ENCODE peak calls at places on chromosomes 6 and 20, in six cellular contexts. H, P, N, J, V and F are unnamed samples. For H3K9me3 and H3K36me3, the result is how much of the 10 kb centered on the place peaks cover.

GRCh38 chr6:142551145-142551811 is 249.5 kb downstream of the ADGRG6 start:
- DNase-seq in H (peak), P (no peak), N (no peak), J (no peak), V (no peak), F (no peak)

GRCh38 chr6:45483021-45483420 is 105.3 kb upstream of the SUPT3H start:
- DNase-seq in H (no peak), P (no peak), N (no peak), J (no peak), V (no peak), F (no peak)

GRCh38 chr6:92790381-92790780 is 629.0 kb downstream of the EPHA7 start:
- DNase-seq in H (no peak), P (no peak), N (no peak), J (peak), V (no peak), F (no peak)

GRCh38 chr6:38174806-38175495 is 355.4 kb downstream of the ZFAND3 start:
- DNase-seq in H (no peak), P (no peak), N (no peak), J (no peak), V (no peak), F (no peak)

GRCh38 chr20:50987493-50988210 is 29.0 kb downstream of the MOCS3 start:
- DNase-seq in H (peak), P (peak), N (peak), J (peak), V (peak), F (no peak)

GRCh38 chr20:36582322-36582721 is 8.9 kb downstream of the TGIF2 start:
- DNase-seq in H (no peak), P (no peak), N (no peak), J (no peak), V (no peak), F (no peak)

GRCh38 chr20:36499723-36500501 is 41.4 kb upstream of the MYL9 start:
- DNase-seq in H (no peak), P (no peak), N (no peak), J (no peak), V (peak), F (no peak)

GRCh38 chr20:45798935-45799642 is 7.3 kb downstream of the DNTTIP1 start:
- DNase-seq in H (peak), P (peak), N (no peak), J (peak), V (peak), F (peak)

GRCh38 chr6:134204031-134204430 is 113.9 kb downstream of the SGK1 start:
- DNase-seq in H (no peak), P (no peak), N (no peak), J (no peak), V (no peak), F (no peak)

GRCh38 chr20:45685896-45686295 is 15.9 kb upstream of the WFDC11 start:
- DNase-seq in H (peak), P (no peak), N (no peak), J (no peak), V (no peak), F (no peak)

GRCh38 chr6:170285482-170285881 is 5.4 kb downstream of the DLL1 start:
- DNase-seq in H (no peak), P (no peak), N (no peak), J (no peak), V (no peak), F (no peak)

GRCh38 chr20:57473246-57474042 is 51.5 kb downstream of the CTCFL start:
- DNase-seq in H (no peak), P (peak), N (no peak), J (peak), V (no peak), F (no peak)

GRCh38 chr6:3813150-3813780 is 35.9 kb upstream of the FAM50B start:
- DNase-seq in H (no peak), P (no peak), N (peak), J (no peak), V (peak), F (no peak)

GRCh38 chr6:31332637-31333602 is 24.1 kb downstream of the HLA-B start:
- DNase-seq in H (no peak), P (peak), N (no peak), J (no peak), V (no peak), F (peak)

GRCh38 chr6:31340228-31340627 is 16.8 kb downstream of the HLA-B start:
- DNase-seq in H (no peak), P (no peak), N (no peak), J (no peak), V (no peak), F (no peak)

GRCh38 chr6:31339210-31339609 is 17.8 kb downstream of the HLA-B start:
- DNase-seq in H (no peak), P (peak), N (no peak), J (no peak), V (no peak), F (no peak)

DNA sequence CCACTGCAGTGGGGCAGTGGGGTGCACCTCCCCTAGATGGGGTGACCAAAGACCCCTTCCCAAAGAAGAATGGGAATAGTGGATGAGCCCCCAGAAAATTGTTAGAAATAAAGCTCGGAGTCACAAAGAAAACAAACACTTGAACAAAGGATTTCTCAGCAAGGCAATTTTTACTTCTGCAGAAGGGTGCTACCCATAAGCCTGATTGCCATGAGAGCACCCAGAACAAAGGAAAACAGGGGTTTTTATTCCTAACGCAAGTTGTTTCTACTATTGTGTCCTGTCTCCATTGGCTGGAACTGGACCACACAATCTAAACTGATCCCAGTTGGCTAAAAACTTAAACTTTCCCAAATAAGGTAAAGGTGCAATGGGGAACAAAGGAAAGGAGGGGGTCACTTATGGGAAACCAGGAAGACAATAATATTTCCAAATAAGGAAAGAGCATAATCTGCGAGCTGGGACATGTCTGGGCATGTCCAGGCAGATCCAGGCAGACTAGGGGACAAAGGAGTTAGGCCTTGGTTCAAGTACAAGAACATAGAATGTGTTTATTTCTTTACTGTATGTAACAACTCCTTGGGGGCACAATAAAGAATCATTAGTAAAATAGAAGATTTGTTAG is 20.0 kb downstream of the HLA-B start:
- DNase-seq in H (no peak), P (peak), N (no peak), J (no peak), V (no peak), F (no peak)
- H3K9me3 ChIP-seq in H (under half), P (under half), N (under half), J (under half), V (under half), F (under half)

DNA sequence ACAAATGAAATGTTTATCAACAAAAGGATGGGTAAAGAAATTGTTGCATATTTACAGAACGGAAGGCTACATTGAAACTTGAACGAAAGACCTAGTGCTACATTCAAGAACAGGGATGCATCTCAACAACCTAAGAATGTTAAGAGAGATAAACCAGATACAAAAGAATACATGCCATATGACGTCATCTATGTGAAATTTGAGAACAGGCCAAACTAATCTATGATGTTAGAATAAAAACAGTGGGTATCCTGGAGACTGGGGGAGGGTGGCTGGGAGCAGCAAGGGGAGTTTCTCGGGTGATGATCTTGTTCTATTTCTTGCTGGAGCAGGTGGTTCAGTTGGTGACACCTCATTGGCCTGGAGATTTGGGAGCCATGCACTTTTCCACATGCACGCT is 81.5 kb downstream of the SULF2 start:
- DNase-seq in H (no peak), P (no peak), N (no peak), J (no peak), V (no peak), F (no peak)
- H3K4me3 ChIP-seq in H (no peak), P (no peak), N (no peak), J (no peak), V (no peak), F (no peak)

GRCh38 chr20:62889871-62890270 is 28.2 kb upstream of the TCFL5 start:
- DNase-seq in H (no peak), P (no peak), N (no peak), J (no peak), V (no peak), F (no peak)

GRCh38 chr20:62890444-62890843 is 28.8 kb upstream of the TCFL5 start:
- DNase-seq in H (no peak), P (no peak), N (no peak), J (no peak), V (no peak), F (no peak)

GRCh38 chr20:62888910-62889309 is 27.3 kb upstream of the TCFL5 start:
- DNase-seq in H (no peak), P (no peak), N (no peak), J (no peak), V (no peak), F (no peak)

GRCh38 chr20:62888406-62888805 is 26.8 kb upstream of the TCFL5 start:
- DNase-seq in H (no peak), P (no peak), N (no peak), J (no peak), V (no peak), F (no peak)

GRCh38 chr20:62889411-62889810 is 27.8 kb upstream of the TCFL5 start:
- DNase-seq in H (no peak), P (no peak), N (no peak), J (no peak), V (no peak), F (no peak)
- H3K36me3 ChIP-seq in H (under half), P (half or more), N (half or more), J (under half), V (under half), F (half or more)

DNA sequence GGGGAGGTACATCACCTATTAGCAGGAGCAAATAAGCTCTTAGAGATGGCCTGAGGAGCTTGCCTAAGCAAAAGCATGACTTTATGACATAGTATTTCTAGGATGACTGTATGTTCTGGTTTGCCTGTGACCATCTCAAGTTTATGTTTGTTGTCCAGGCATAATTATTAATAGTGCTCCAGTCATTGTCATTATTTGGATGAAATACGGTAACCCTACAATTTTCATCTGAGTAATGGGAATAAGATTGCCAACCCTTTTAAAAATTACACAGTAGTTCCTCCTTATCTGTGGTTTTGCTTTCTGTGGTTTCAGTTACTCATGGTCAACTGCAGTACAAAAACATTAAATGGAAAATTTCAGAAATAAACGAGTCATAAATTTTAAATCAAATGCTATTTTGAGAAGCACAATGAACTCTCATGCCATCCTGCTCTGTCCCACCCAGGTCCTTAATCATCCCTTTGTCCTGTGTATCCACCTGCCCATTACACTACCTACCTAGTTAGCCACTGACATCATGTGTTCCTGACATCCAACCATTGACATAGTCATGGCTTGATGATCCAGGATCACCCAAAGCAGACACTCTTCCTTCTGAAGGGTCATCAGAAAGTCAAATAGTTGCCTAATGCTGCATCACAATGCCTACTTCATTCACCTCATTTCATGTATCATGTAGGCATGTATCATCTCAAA is 27.0 kb upstream of the TFB1M start:
- DNase-seq in H (no peak), P (no peak), N (no peak), J (no peak), V (no peak), F (no peak)
- H3K9me3 ChIP-seq in H (under half), P (under half), N (under half), J (under half), V (under half), F (under half)

DNA sequence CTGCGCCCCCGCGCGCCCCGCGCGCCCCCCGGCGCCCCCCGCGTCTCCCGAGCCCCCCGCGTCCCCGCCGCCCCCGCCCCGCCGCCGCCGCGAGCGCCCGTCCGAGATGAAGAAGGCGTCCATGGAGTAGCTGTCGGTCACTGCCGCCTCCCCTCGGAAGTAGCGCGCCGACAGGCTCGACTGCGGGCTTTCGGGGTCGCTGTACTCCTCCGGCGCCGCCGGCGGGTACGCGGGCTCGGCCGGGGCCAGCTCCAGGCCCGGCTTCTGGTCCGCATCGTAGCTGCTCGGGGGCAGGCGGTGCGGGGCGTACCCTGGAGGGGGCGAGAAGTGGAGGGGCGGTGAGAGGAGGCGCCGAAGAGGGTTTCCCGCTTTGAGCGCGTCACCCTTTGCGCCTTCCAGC is 11.2 kb upstream of the SRXN1 start:
- DNase-seq in H (no peak), P (no peak), N (no peak), J (no peak), V (no peak), F (no peak)
- H3K4me3 ChIP-seq in H (no peak), P (no peak), N (no peak), J (no peak), V (no peak), F (no peak)

DNA sequence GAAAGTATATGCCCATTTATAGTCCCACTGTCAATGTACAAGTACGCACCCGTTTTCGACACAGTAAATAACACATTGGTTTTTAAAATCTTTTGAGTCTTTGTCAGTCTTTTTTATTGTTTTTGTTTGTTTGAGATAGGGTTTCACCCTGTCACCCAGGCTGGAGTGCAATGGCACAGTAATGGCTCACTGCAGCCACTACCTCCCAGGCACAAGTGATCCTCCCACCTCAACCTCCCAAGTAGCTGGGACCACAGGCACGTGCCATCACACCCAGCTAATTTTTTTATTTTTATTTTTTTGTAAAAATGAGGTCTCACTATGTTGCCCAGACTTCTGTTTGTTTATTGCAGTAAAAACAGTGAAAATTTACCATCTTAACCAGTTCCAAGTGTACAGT is 19.4 kb downstream of the KAT14 start:
- DNase-seq in H (no peak), P (no peak), N (no peak), J (no peak), V (no peak), F (no peak)
- H3K36me3 ChIP-seq in H (under half), P (half or more), N (under half), J (under half), V (under half), F (under half)

DNA sequence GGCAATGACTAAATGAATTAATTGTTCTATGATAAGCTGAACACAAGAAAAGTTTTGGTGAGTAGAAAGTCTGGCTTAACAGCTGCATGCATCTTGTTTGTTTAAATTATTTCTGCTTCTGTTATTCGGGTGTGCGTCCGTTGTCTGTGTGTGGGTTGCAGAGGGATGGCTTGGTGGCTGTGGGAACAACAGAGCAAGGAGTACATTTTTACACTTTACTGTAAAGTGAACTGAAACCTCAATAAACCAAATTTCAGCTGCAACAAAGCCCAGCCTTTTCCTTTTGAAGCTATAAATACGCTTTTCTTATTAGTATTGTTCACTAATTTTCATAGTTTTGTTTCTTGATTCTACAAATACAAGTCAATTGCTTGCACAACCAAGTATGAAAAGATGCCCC is 3.5 kb upstream of the LAMP5 start:
- DNase-seq in H (no peak), P (peak), N (no peak), J (peak), V (no peak), F (no peak)
- H3K9me3 ChIP-seq in H (under half), P (under half), N (under half), J (under half), V (under half), F (under half)

DNA sequence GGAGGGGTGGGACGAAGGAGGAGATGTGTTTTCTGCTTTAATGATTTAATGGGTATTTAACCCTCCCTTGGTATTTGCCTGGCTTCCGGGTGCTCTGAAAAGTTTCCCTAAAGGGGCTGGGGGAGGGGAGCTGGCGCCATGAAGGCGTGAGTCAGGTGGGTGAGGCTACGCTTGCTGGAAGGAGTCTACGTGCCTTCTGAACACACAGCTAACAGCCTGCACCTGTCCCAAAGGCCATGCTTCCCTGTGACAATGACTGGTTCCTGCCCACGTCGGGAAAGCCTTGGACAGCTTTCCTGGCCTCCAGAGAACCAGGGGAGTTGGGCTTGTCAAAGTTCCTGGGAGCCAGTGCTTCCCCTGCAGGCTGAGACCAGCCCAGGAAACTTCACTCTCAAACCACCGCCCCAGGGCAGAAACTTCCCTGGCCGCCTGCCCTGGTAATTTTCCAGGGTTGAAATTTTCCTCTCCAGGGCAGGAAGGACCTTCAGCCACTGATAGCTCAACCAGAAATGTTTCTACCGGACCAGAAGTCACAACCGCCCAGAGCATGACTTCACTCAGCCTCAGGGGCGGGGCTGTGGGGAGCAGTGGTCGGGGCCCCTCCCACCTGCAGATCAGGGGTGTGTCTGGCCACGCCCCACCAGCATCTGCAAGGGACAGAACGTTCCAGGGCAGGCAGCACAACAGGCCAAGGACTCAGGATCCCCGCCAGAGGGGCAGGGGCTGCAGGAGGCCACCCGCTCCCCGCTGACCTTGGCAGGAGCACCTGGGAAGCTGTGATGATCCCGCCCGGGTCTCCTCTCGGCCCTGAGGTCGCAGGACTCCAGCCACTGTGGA is 18.6 kb upstream of the SLCO4A1 start:
- DNase-seq in H (peak), P (peak), N (peak), J (peak), V (peak), F (peak)
- H3K4me3 ChIP-seq in H (no peak), P (peak), N (peak), J (peak), V (peak), F (peak)

DNA sequence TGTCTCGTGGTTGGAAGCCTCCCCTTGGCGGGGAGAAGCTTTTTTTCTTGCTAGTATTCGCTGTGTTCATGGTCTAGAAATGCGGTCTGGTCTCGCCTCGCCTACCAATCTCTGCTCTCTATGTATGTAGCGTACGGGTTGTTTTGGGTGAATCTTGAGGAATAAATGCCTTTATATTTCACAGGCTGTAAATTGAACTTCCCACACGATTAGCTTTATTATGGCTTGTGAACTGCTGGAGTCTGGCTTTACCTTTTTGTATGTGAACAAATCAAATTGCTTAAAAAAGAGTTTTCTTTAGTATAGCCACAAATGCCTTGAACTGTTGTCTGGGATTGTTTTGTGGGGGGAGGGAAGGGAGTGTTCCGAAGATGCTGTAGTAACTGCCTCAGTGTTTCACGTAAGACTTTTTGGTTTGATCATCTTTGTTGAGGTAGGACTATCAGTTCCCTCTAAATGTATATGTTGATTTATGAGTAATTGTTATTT is 2.2 kb downstream of the INSM1 start:
- DNase-seq in H (no peak), P (no peak), N (no peak), J (no peak), V (no peak), F (no peak)
- H3K36me3 ChIP-seq in H (under half), P (under half), N (under half), J (under half), V (under half), F (under half)

GRCh38 chr20:7792131-7792869 is 148.0 kb downstream of the HAO1 start:
- DNase-seq in H (no peak), P (no peak), N (no peak), J (no peak), V (no peak), F (no peak)

DNA sequence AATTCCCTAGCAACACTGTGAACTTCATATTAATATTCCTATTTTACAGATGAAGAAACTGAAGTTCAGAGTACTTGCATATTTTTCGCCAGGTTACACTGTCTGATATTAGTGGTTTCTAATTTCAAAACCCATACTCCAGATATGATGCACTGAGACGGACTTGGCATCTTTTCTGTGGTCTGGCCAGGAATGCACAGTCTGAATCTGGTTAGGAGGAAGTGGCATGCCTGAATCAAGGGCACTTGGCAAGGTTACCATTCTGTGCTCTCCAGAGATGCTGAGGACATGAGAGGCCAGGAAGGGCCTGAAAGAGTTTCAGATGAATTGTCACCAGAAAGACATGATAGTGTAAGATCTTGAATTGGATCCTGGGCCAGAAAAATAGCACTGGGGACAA is 150.1 kb downstream of the HAO1 start:
- DNase-seq in H (no peak), P (no peak), N (no peak), J (no peak), V (no peak), F (no peak)
- H3K9me3 ChIP-seq in H (under half), P (under half), N (under half), J (under half), V (under half), F (under half)